ENCODE peak calls at places on chromosomes 6 and 20, in four cellular contexts. V is K562, B is IMR-90, H is GM12878. D is an unnamed sample.

GRCh38 chr6:134288538-134289203 is 29.2 kb downstream of the SGK1 start:
- DNase-seq in V (no peak), B (peak; percentile 94), H (no peak), D (peak; percentile 74)

GRCh38 chr6:87772597-87773530 is 70.8 kb upstream of the AKIRIN2 start:
- DNase-seq in V (no peak), B (peak; percentile 59), H (no peak), D (no peak)

GRCh38 chr20:51801220-51801991 is 915 bp downstream of the SALL4 start:
- DNase-seq in V (no peak), B (no peak), H (no peak), D (no peak)

GRCh38 chr20:37406010-37406998 is 60.4 kb downstream of the SRC start:
- DNase-seq in V (peak; percentile 96), B (peak; percentile 28), H (no peak), D (peak; percentile 57)

GRCh38 chr6:2503816-2504494 is 246.8 kb downstream of the MYLK4 start:
- DNase-seq in V (no peak), B (peak; percentile 53), H (no peak), D (no peak)

GRCh38 chr6:32664827-32665362 is 1.6 kb downstream of the HLA-DQB1 start:
- DNase-seq in V (no peak), B (no peak), H (no peak), D (no peak)

GRCh38 chr20:40584128-40584819 is 104.8 kb downstream of the MAFB start:
- DNase-seq in V (no peak), B (no peak), H (no peak), D (no peak)

GRCh38 chr20:19779634-19780033 is 21.6 kb downstream of the RIN2 start:
- DNase-seq in V (no peak), B (no peak), H (peak; percentile 38), D (no peak)

GRCh38 chr6:154683756-154684523 is 49.3 kb upstream of the SCAF8 start:
- DNase-seq in V (no peak), B (peak; percentile 49), H (peak; percentile 41), D (peak; percentile 78)

GRCh38 chr6:15501806-15502450 is 160.9 kb downstream of the DTNBP1 start:
- DNase-seq in V (no peak), B (peak; percentile 81), H (no peak), D (peak; percentile 48)

GRCh38 chr6:21955196-21955595 is 341.6 kb downstream of the PRL start:
- DNase-seq in V (no peak), B (no peak), H (no peak), D (no peak)
- TF ChIP-seq FOS in V (no peak), B (no peak), H (no peak), D (no peak)

GRCh38 chr6:18019539-18020534 is 32.4 kb upstream of the KIF13A start:
- DNase-seq in V (no peak), B (no peak), H (no peak), D (no peak)
- H3K4me2 ChIP-seq in V (no peak overlapping the region), B (no peak overlapping the region), H (no peak overlapping the region), D (no peak overlapping the region)

GRCh38 chr6:166274739-166275370 is 33.3 kb downstream of the PRR18 start:
- DNase-seq in V (no peak), B (no peak), H (no peak), D (no peak)
- TF ChIP-seq FOS in V (no peak), B (no peak), H (no peak), D (no peak)

DNA sequence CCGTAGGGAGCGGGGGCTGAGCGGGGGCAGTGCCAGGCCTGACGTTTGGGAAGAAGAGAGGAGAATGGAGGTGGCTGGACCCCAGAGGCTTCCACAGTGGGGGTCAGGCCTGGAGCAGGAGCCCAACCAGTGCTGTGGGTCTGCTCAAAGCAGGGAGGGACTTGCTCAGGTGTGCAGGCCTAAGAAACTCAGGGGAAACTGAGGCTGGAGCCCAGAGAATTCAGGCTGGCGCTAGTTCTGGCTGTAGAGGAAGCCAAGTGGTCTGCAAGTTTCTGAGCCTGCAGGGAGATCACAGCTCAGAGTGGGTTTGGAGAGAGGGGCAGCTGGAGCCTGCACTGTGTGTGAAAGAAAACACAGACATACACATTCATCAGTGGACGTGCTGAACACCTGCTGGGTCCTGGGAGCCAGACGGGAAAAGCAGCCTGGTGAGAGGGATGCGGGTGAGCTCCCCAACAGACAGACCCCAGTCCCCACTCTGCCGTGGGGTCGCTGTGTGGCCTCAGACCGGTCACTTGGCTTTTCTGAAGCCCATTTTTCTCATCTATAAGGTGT is 17.7 kb upstream of the FOXP4 start:
- DNase-seq in V (no peak), B (no peak), H (no peak), D (no peak)
- H3K4me2 ChIP-seq in V (no peak overlapping the region), B (no peak overlapping the region), H (no peak overlapping the region), D (no peak overlapping the region)

GRCh38 chr20:7926767-7927166 is 13.5 kb downstream of the HAO1 start:
- DNase-seq in V (no peak), B (peak; percentile 53), H (no peak), D (peak; percentile 75)
- TF ChIP-seq FOS in V (no peak), B (no peak), H (no peak), D (no peak)

GRCh38 chr6:44702292-44702691 is 314.8 kb downstream of the CDC5L start:
- DNase-seq in V (no peak), B (no peak), H (no peak), D (no peak)

GRCh38 chr6:44705611-44706010 is 318.1 kb downstream of the CDC5L start:
- DNase-seq in V (no peak), B (no peak), H (no peak), D (no peak)

GRCh38 chr6:44701637-44702101 is 314.2 kb downstream of the CDC5L start:
- DNase-seq in V (no peak), B (no peak), H (no peak), D (no peak)

GRCh38 chr6:44706011-44706410 is 318.5 kb downstream of the CDC5L start:
- DNase-seq in V (no peak), B (no peak), H (no peak), D (no peak)

DNA sequence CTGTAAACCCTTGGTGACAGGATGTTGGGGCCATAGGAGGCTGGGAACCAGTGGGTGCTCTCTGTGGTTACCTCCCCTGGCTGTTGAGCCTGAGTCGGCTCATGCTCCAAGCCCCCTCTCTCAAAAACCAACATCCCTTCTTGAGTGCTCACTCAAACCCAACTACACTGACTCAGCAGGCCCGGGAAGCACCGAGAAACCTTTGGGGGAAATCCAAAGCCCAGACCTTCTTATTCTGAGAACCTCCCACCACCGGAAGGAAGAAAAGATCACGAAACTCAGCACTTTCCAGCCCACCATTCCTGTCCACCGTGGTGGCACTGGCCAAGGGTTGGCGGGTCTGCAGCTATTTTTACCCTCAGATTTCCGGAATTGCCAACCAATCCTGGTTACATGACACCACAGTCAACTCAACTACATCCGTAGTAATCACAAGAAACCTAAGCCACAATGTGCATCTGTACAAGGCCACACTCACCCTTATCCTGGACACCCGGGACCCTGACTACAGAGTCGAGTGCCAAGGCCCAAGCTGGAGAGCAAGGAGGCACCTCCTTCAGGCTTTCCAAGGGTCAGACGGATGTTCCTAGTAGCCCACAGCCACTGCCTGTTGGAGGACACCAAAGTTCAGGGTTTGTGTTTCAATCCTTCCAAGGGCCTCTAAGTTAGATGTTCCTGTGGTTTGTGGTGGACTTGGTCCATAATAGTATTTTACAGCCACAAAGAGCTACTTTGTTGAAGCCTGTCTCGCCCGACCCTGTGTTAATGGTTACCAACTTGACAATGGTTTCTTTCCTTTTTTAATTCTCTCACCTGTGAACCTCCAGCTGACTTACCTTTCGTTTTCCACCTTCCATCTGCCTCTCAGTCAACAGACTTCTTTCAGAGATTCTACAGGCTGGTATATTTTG is 317.0 kb downstream of the CDC5L start:
- DNase-seq in V (no peak), B (no peak), H (peak; percentile 71), D (no peak)
- H3K4me2 ChIP-seq in V (no peak overlapping the region), B (no peak overlapping the region), H (peak overlapping the region; percentile 34), D (no peak overlapping the region)

GRCh38 chr6:90066715-90067114 is 172.4 kb downstream of the GJA10 start:
- DNase-seq in V (no peak), B (no peak), H (no peak), D (no peak)

GRCh38 chr6:90068835-90069478 is 174.7 kb downstream of the GJA10 start:
- DNase-seq in V (no peak), B (peak; percentile 35), H (no peak), D (no peak)

GRCh38 chr6:90072501-90072900 is 178.2 kb downstream of the GJA10 start:
- DNase-seq in V (no peak), B (no peak), H (no peak), D (no peak)

GRCh38 chr6:90065173-90065572 is 170.9 kb downstream of the GJA10 start:
- DNase-seq in V (no peak), B (no peak), H (no peak), D (no peak)

GRCh38 chr6:90068264-90068663 is 174.0 kb downstream of the GJA10 start:
- DNase-seq in V (peak; percentile 60), B (peak; percentile 78), H (no peak), D (peak; percentile 22)
- TF ChIP-seq FOS in V (peak; percentile 38), B (peak; percentile 60), H (no peak), D (peak; percentile 43)

GRCh38 chr6:66949191-66949661 is 1242.2 kb upstream of the EYS start:
- DNase-seq in V (no peak), B (no peak), H (no peak), D (no peak)

DNA sequence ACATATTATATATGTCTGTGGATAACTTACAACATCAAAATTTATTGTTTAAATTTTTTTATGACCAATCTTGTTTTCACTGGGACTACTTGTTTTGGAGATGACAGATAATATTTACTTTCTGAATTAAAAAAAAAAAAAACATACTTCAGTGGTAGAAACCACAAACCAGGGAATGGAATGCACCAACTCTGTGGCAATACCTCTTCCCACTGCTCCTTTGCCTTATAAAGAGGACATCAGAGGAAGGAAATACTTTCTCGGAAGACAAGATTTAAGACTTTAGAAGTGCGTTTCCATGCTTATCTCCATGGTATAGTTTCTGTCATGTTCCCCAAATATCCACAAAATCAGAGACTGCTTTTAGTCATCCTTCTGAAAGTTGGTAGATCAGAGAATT is 1241.1 kb upstream of the EYS start:
- DNase-seq in V (no peak), B (no peak), H (no peak), D (no peak)
- H3K4me2 ChIP-seq in V (no peak overlapping the region), B (no peak overlapping the region), H (no peak overlapping the region), D (no peak overlapping the region)

DNA sequence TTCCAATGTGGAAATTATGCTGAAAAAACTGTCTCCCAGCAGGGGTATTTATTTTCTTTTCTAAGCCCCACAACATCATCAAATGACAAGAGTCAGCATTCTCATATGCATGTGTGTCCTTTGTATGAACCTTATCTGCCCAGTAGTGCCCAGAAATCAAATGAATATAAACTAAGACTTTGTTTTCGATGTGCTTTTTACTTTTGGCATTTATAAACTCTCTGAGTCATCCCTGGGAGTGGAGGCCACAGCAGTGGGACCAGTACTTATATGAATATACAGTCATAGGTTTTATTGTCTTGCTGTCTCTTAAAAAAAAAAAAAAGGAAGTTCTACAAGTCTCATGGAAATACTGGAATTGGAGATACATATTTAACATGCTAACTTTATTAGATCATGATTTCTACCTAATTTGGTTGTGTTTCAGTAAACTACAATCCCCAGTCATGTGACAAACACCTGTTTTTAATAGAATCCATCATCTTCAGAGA is 99.2 kb upstream of the TMEM181 start:
- DNase-seq in V (no peak), B (peak; percentile 86), H (no peak), D (peak; percentile 91)
- TF ChIP-seq FOS in V (no peak), B (peak; percentile 21), H (no peak), D (peak; percentile 70)

GRCh38 chr20:38973107-38973506 is 11.0 kb downstream of the DHX35 start:
- DNase-seq in V (no peak), B (no peak), H (no peak), D (no peak)
- H3K4me2 ChIP-seq in V (no peak overlapping the region), B (peak overlapping the region; percentile 95), H (peak overlapping the region; percentile 24), D (no peak overlapping the region)